ENCODE peak calls at places on chromosome 13, in five cellular contexts. One of them, this sample, is unnamed.

GRCh38 chr13:50124536-50125305 is 109.5 kb downstream of the KCNRG start:
- DNase-seq in IMR-90: peak
- DNase-seq in HCT116: no peak
- DNase-seq in ovary: peak
- DNase-seq in uterus: peak
- DNase-seq in this sample: peak

GRCh38 chr13:90696656-90697055 is 650.8 kb upstream of the MIR17HG start:
- DNase-seq in IMR-90: peak
- DNase-seq in HCT116: no peak
- DNase-seq in ovary: no peak
- DNase-seq in uterus: no peak
- DNase-seq in this sample: no peak

GRCh38 chr13:67224148-67224846 is 5.8 kb downstream of the PCDH9 start:
- DNase-seq in IMR-90: peak
- DNase-seq in HCT116: peak
- DNase-seq in ovary: peak
- DNase-seq in uterus: peak
- DNase-seq in this sample: peak

GRCh38 chr13:110536006-110536693 is 25.4 kb downstream of the RAB20 start:
- DNase-seq in IMR-90: no peak
- DNase-seq in HCT116: no peak
- DNase-seq in ovary: no peak
- DNase-seq in uterus: no peak
- DNase-seq in this sample: peak

GRCh38 chr13:98251708-98252107 is 74.6 kb upstream of the RNF113B start:
- DNase-seq in IMR-90: no peak
- DNase-seq in HCT116: no peak
- DNase-seq in ovary: no peak
- DNase-seq in uterus: no peak
- DNase-seq in this sample: no peak

GRCh38 chr13:81247711-81248110 is 906.8 kb upstream of the SPRY2 start:
- DNase-seq in IMR-90: no peak
- DNase-seq in HCT116: no peak
- DNase-seq in ovary: no peak
- DNase-seq in uterus: no peak
- DNase-seq in this sample: no peak

GRCh38 chr13:23979361-23980159 is 82.3 kb upstream of the C1QTNF9B start:
- DNase-seq in IMR-90: peak
- DNase-seq in HCT116: no peak
- DNase-seq in ovary: peak
- DNase-seq in uterus: peak
- DNase-seq in this sample: peak

GRCh38 chr13:25095862-25096453 is at the start of gene PABPC3:
- DNase-seq in IMR-90: no peak
- DNase-seq in HCT116: no peak
- DNase-seq in ovary: no peak
- DNase-seq in uterus: no peak
- DNase-seq in this sample: no peak

GRCh38 chr13:108508263-108508662 is 121.1 kb upstream of the MYO16 start:
- DNase-seq in IMR-90: peak
- DNase-seq in HCT116: peak
- DNase-seq in ovary: no peak
- DNase-seq in uterus: no peak
- DNase-seq in this sample: no peak

GRCh38 chr13:45615501-45616101 is at the start of gene ERICH6B:
- DNase-seq in IMR-90: peak
- DNase-seq in HCT116: no peak
- DNase-seq in ovary: peak
- DNase-seq in uterus: no peak
- DNase-seq in this sample: no peak

GRCh38 chr13:20331949-20332348 is 99.8 kb upstream of the GJB6 start:
- DNase-seq in IMR-90: no peak
- DNase-seq in HCT116: no peak
- DNase-seq in ovary: no peak
- DNase-seq in uterus: no peak
- DNase-seq in this sample: no peak

GRCh38 chr13:18992791-18993190 is 188.8 kb downstream of the TUBA3C start:
- DNase-seq in IMR-90: no peak
- DNase-seq in HCT116: no peak
- DNase-seq in ovary: no peak
- DNase-seq in uterus: no peak
- DNase-seq in this sample: no peak

GRCh38 chr13:39959497-39959896 is 304.0 kb downstream of the COG6 start:
- DNase-seq in IMR-90: no peak
- DNase-seq in HCT116: no peak
- DNase-seq in ovary: no peak
- DNase-seq in uterus: no peak
- DNase-seq in this sample: no peak

GRCh38 chr13:43572601-43573360 is 214.0 kb downstream of the ENOX1 start:
- DNase-seq in IMR-90: peak
- DNase-seq in HCT116: no peak
- DNase-seq in ovary: no peak
- DNase-seq in uterus: no peak
- DNase-seq in this sample: no peak

GRCh38 chr13:24218977-24219376 is 58.5 kb downstream of the SPATA13 start:
- DNase-seq in IMR-90: no peak
- DNase-seq in HCT116: no peak
- DNase-seq in ovary: no peak
- DNase-seq in uterus: no peak
- DNase-seq in this sample: no peak

GRCh38 chr13:59038824-59039223 is 1124.9 kb downstream of the DIAPH3 start:
- DNase-seq in IMR-90: peak
- DNase-seq in HCT116: no peak
- DNase-seq in ovary: no peak
- DNase-seq in uterus: no peak
- DNase-seq in this sample: no peak

DNA sequence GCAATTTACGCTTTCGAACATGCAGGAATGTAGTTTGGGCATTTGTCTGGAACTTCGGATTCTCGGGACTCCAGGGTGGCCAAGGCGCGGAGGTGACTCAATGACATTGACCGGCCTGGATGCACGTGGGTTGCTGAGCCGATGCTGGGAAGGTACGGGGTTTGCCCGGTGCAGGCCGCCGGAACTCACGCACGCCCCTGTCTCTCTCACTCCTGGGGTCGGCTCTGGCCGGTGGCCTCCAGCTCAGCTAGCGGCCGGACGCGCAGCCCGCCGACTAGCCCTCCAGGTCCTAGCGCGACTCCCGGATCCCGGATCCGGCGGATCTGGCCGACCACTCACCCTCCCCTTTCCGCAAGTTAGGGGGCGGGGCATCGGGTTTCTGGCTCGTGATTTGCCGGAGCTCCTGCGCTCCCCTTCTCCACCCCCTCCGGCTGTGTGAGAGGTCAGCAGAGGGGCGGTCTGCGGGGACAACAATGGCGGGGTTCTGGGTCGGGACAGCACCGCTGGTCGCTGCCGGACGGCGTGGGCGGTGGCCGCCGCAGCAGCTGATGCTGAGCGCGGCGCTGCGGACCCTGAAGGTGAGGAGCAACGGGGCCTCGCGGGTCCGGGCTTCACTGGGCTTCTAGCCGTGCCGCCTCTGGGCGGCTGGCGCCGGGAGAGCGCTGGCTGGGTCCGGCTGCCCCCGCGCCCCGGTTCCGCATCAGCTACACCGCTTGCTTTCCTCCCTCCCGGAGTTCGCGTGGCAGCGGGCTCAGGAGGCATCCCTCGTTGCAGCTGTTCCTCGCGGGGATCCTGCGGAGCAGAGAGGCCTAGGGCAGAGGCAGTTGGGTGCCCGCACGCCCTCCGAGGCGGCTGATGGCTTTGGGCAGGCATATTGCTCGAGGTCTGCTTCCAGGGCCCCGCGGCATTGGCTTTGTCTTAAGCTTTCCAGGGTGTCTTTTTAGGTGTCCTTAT is at the start of gene PCCA:
- DNase-seq in IMR-90: peak
- DNase-seq in HCT116: peak
- DNase-seq in ovary: peak
- DNase-seq in uterus: peak
- DNase-seq in this sample: peak
- TF ChIP-seq POLR2A in IMR-90: no peak
- TF ChIP-seq POLR2A in HCT116: peak
- TF ChIP-seq POLR2A in ovary: peak
- TF ChIP-seq POLR2A in uterus: peak
- TF ChIP-seq POLR2A in this sample: no peak

GRCh38 chr13:72889496-72889895 is 107.6 kb downstream of the PIBF1 start:
- DNase-seq in IMR-90: no peak
- DNase-seq in HCT116: no peak
- DNase-seq in ovary: no peak
- DNase-seq in uterus: no peak
- DNase-seq in this sample: no peak
- TF ChIP-seq POLR2A in IMR-90: no peak
- TF ChIP-seq POLR2A in HCT116: no peak
- TF ChIP-seq POLR2A in ovary: no peak
- TF ChIP-seq POLR2A in uterus: no peak
- TF ChIP-seq POLR2A in this sample: no peak

GRCh38 chr13:41132512-41133152 is at the start of gene KBTBD6:
- DNase-seq in IMR-90: peak
- DNase-seq in HCT116: peak
- DNase-seq in ovary: peak
- DNase-seq in uterus: peak
- DNase-seq in this sample: peak
- TF ChIP-seq POLR2A in IMR-90: peak
- TF ChIP-seq POLR2A in HCT116: peak
- TF ChIP-seq POLR2A in ovary: peak
- TF ChIP-seq POLR2A in uterus: peak
- TF ChIP-seq POLR2A in this sample: no peak

DNA sequence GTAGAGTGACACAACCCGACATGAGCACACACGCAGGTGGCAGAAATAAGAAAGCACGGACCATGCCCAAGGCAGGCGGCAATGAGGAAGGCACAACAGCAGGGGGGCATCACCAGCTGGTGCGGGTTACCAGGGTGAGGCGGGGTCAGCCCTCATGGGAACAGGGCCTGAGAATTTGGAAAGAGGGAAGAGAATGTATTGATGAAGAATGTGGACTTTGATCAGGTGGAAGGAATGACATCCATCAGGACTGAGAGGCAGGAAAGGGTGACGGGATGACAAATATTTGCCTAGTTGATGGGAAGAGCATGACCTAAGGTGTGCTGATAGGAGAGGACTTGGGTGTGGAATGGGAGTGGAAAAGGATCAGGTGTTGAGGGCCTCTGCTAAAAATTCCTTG is 177.5 kb downstream of the ABCC4 start:
- DNase-seq in IMR-90: no peak
- DNase-seq in HCT116: no peak
- DNase-seq in ovary: no peak
- DNase-seq in uterus: no peak
- DNase-seq in this sample: no peak
- TF ChIP-seq POLR2A in IMR-90: no peak
- TF ChIP-seq POLR2A in HCT116: no peak
- TF ChIP-seq POLR2A in ovary: no peak
- TF ChIP-seq POLR2A in uterus: no peak
- TF ChIP-seq POLR2A in this sample: no peak

DNA sequence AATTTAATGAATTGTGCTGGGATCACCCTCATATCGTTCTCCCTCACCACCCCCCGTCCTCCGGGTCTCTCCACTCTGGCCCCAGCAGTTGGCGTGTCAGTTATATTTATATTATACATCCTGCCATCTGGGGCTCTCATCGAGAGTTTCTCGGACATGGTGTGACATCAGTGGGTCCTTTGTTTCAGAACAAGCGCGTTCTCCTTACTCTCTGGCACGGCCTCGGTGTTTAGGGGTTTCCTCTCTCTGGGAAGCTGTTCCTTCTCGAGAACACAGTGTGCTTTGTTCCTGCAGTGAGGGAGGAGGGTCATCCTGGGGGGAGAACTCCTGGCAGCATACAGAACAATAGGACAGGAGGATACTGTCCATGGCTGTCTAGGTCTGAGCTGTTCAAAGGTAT is 9.8 kb upstream of the MCF2L start:
- DNase-seq in IMR-90: no peak
- DNase-seq in HCT116: no peak
- DNase-seq in ovary: peak
- DNase-seq in uterus: peak
- DNase-seq in this sample: peak
- TF ChIP-seq POLR2A in IMR-90: no peak
- TF ChIP-seq POLR2A in HCT116: no peak
- TF ChIP-seq POLR2A in ovary: no peak
- TF ChIP-seq POLR2A in uterus: no peak
- TF ChIP-seq POLR2A in this sample: peak

GRCh38 chr13:77026255-77026782 is 640 bp downstream of the FBXL3 start:
- DNase-seq in IMR-90: peak
- DNase-seq in HCT116: peak
- DNase-seq in ovary: peak
- DNase-seq in uterus: peak
- DNase-seq in this sample: peak
- TF ChIP-seq POLR2A in IMR-90: no peak
- TF ChIP-seq POLR2A in HCT116: no peak
- TF ChIP-seq POLR2A in ovary: no peak
- TF ChIP-seq POLR2A in uterus: no peak
- TF ChIP-seq POLR2A in this sample: no peak

GRCh38 chr13:77915676-77916075 is 3.0 kb downstream of the EDNRB start:
- DNase-seq in IMR-90: no peak
- DNase-seq in HCT116: no peak
- DNase-seq in ovary: no peak
- DNase-seq in uterus: no peak
- DNase-seq in this sample: no peak

GRCh38 chr13:77919351-77920294 is 992 bp upstream of the EDNRB start:
- DNase-seq in IMR-90: peak
- DNase-seq in HCT116: no peak
- DNase-seq in ovary: peak
- DNase-seq in uterus: peak
- DNase-seq in this sample: peak

GRCh38 chr13:77916481-77916880 is 2.1 kb downstream of the EDNRB start:
- DNase-seq in IMR-90: no peak
- DNase-seq in HCT116: no peak
- DNase-seq in ovary: no peak
- DNase-seq in uterus: no peak
- DNase-seq in this sample: no peak

GRCh38 chr13:77918391-77919261 is at the start of gene EDNRB:
- DNase-seq in IMR-90: peak
- DNase-seq in HCT116: no peak
- DNase-seq in ovary: peak
- DNase-seq in uterus: peak
- DNase-seq in this sample: peak
- TF ChIP-seq POLR2A in IMR-90: no peak
- TF ChIP-seq POLR2A in HCT116: no peak
- TF ChIP-seq POLR2A in ovary: no peak
- TF ChIP-seq POLR2A in uterus: no peak
- TF ChIP-seq POLR2A in this sample: peak

DNA sequence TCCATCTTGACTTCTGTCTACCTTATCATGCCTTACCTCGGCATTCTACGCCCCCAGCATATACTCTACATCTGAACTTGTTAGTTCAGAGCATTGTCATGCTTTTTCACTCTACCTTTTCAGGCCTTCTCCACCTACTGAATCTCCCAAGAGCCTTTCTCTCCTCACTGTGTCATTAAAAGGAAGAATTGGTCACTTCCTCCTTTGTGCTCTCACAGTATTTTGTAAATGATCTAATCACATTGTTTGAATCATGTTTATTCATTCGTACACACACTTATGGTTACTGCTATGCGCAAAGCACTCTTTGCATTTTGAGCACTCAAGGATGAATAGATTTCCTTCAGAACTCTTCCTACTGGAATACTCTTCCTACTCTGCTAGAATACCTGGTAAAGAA is 15.7 kb upstream of the ELF1 start:
- DNase-seq in IMR-90: peak
- DNase-seq in HCT116: no peak
- DNase-seq in ovary: no peak
- DNase-seq in uterus: no peak
- DNase-seq in this sample: no peak
- TF ChIP-seq POLR2A in IMR-90: no peak
- TF ChIP-seq POLR2A in HCT116: no peak
- TF ChIP-seq POLR2A in ovary: no peak
- TF ChIP-seq POLR2A in uterus: no peak
- TF ChIP-seq POLR2A in this sample: no peak

GRCh38 chr13:79405831-79406596 is at the start of gene RBM26:
- DNase-seq in IMR-90: peak
- DNase-seq in HCT116: peak
- DNase-seq in ovary: peak
- DNase-seq in uterus: peak
- DNase-seq in this sample: peak
- TF ChIP-seq POLR2A in IMR-90: peak
- TF ChIP-seq POLR2A in HCT116: no peak
- TF ChIP-seq POLR2A in ovary: peak
- TF ChIP-seq POLR2A in uterus: peak
- TF ChIP-seq POLR2A in this sample: no peak